ENCODE peak calls at places on chromosomes 13 and 19, in ten cellular contexts. G is stomach, S is transverse colon, F is A549, P is H1, M is tibial nerve, N is upper lobe of left lung, Z is K562, O is ovary, T is SK-N-SH. Q is an unnamed sample.
A peak's percentile ranks its signal among the peaks of the same experiment; 100 is the strongest.

GRCh38 chr13:72983085-72983768 is 75.6 kb upstream of the KLF5 start:
- DNase-seq in P (no peak), G (peak; percentile 34), N (no peak), S (peak; percentile 45), T (no peak), O (no peak), Z (no peak), F (no peak), M (no peak), Q (no peak)

GRCh38 chr13:113927661-113928581 is 46.0 kb downstream of the C13orf46 start:
- DNase-seq in T (no peak), N (peak; percentile 81), G (peak; percentile 32), O (no peak), P (no peak), S (peak; percentile 37), Z (no peak), F (no peak), M (peak; percentile 60), Q (peak; percentile 90)

GRCh38 chr19:31541396-31541795 is 192.2 kb upstream of the TSHZ3 start:
- DNase-seq in N (no peak), F (no peak), S (no peak), Z (no peak), O (no peak), P (no peak), M (no peak), T (no peak), G (no peak), Q (no peak)

GRCh38 chr13:104553156-104553555 is 1486.9 kb upstream of the SLC10A2 start:
- DNase-seq in F (no peak), O (no peak), N (no peak), T (no peak), P (no peak), G (no peak), S (no peak), M (no peak), Z (no peak), Q (no peak)

GRCh38 chr13:38350114-38350617 is 515 bp downstream of the UFM1 start:
- DNase-seq in O (peak; percentile 58), F (peak; percentile 44), G (peak; percentile 74), M (peak; percentile 21), T (peak; percentile 41), Z (peak; percentile 39), P (peak; percentile 59), S (peak; percentile 70), N (peak; percentile 43), Q (peak; percentile 85)

GRCh38 chr13:52048516-52048915 is 24.0 kb downstream of the UTP14C start:
- DNase-seq in G (no peak), T (no peak), Z (no peak), P (no peak), N (no peak), S (no peak), M (no peak), O (no peak), F (no peak), Q (no peak)

GRCh38 chr19:40907968-40908735 is 26.1 kb upstream of the CYP2A7 start:
- DNase-seq in M (no peak), Z (peak; percentile 73), F (no peak), S (no peak), N (peak; percentile 85), P (peak; percentile 81), O (peak; percentile 65), T (no peak), G (no peak), Q (no peak)

GRCh38 chr19:19040417-19040816 is 7.0 kb downstream of the ARMC6 start:
- DNase-seq in G (peak; percentile 85), N (no peak), S (peak; percentile 35), T (no peak), O (no peak), Z (no peak), M (peak; percentile 38), F (peak; percentile 69), P (no peak), Q (no peak)

GRCh38 chr13:30933334-30933681 is 852 bp downstream of the TEX26 start:
- DNase-seq in P (no peak), O (no peak), G (no peak), T (no peak), M (no peak), S (no peak), N (no peak), Z (no peak), F (no peak), Q (no peak)

GRCh38 chr19:45071969-45072790 is 4.1 kb downstream of the ZNF296 start:
- DNase-seq in P (peak; percentile 60), F (no peak), Z (no peak), N (peak; percentile 82), G (peak; percentile 78), M (no peak), O (no peak), S (no peak), T (no peak), Q (no peak)

GRCh38 chr13:37617162-37617561 is 18.6 kb upstream of the POSTN start:
- DNase-seq in F (peak; percentile 35), P (no peak), M (no peak), S (no peak), N (no peak), T (no peak), Z (no peak), G (no peak), O (no peak), Q (no peak)

GRCh38 chr19:56699552-56699951 is 28.0 kb upstream of the ZNF835 start:
- DNase-seq in F (no peak), S (no peak), P (no peak), T (no peak), O (no peak), G (no peak), Z (no peak), N (no peak), M (no peak), Q (no peak)

GRCh38 chr13:30033681-30034447 is 183.4 kb upstream of the UBL3 start:
- DNase-seq in Z (no peak), N (no peak), G (no peak), P (no peak), T (no peak), F (peak; percentile 29), O (no peak), M (no peak), S (no peak), Q (no peak)

GRCh38 chr13:99656843-99657506 is 155.7 kb downstream of the TM9SF2 start:
- DNase-seq in P (no peak), F (peak; percentile 8), Z (no peak), N (no peak), T (no peak), M (no peak), S (no peak), O (no peak), G (no peak), Q (no peak)

GRCh38 chr19:38224014-38224862 is at the start of gene DPF1:
- DNase-seq in O (no peak), S (peak; percentile 24), F (peak; percentile 92), Z (peak; percentile 96), G (peak; percentile 34), N (peak; percentile 91), M (no peak), T (peak; percentile 99), P (peak; percentile 94), Q (no peak)

DNA sequence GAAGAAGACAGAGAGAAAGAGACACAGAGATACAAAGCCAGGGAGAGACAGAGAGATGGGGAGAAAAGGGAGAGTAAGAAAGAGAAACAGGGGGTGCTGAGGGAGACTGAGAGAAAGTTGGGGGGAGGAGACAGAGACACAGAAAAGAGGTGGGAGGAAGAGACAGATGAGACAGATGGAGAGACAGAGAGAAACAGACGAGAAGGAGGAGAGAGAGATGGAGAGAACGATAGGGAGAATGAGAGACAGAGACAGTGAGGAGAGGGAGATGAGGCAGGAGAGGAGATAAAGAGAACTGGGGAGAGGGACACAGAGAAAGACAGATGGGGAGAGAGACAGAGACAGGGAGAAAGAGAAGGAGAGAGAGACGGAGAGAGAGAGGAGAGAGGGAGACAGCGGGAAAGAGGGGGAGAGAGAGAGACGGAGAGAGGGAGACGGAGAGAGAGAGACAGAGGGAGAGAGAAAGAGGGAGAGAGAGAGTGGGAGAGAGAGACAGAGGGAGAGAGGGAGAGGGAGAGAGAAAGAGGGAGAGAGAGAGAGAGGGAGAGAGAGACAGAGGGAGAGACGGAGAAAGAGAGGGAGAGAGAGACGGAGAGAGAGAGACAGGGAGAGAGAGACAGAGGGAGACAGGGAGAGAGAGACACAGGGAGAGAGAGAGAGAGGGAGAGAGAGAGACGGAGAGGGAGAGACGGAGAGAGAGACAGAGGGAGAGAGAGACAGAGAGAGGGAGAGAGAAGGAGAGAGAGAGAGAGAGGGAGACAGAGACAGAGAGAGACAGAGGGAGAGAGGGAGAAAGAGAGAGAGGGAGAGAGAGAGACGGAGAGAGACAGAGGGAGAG is 12.6 kb downstream of the JOSD2 start:
- DNase-seq in P (no peak), O (no peak), S (no peak), N (no peak), M (no peak), F (no peak), T (no peak), Z (no peak), G (no peak), Q (no peak)
- H3K4me3 ChIP-seq in P (no peak overlapping the region), O (no peak overlapping the region), S (no peak overlapping the region), N (no peak overlapping the region), M (no peak overlapping the region), F (no peak overlapping the region), T (no peak overlapping the region), Z (no peak overlapping the region), G (no peak overlapping the region), Q (no peak overlapping the region)

GRCh38 chr13:19817106-19817505 is 34.4 kb upstream of the PSPC1 start:
- DNase-seq in O (no peak), P (no peak), N (no peak), T (no peak), M (no peak), F (no peak), Z (no peak), S (no peak), G (no peak), Q (no peak)
- TF ChIP-seq EP300 in O (no peak), P (no peak), N (no peak), T (no peak), M (no peak), F (no peak), Z (no peak), S (no peak), G (no peak), Q (no peak)

GRCh38 chr19:13507053-13507611 is 853 bp upstream of the CACNA1A start:
- DNase-seq in M (no peak), G (no peak), O (no peak), S (no peak), F (no peak), N (peak; percentile 23), Z (no peak), P (peak; percentile 59), T (no peak), Q (no peak)
- H3K4me3 ChIP-seq in M (no peak overlapping the region), G (no peak overlapping the region), O (no peak overlapping the region), S (no peak overlapping the region), F (no peak overlapping the region), N (no peak overlapping the region), Z (no peak overlapping the region), P (peak overlapping the region; percentile 62), T (no peak overlapping the region), Q (no peak overlapping the region)

DNA sequence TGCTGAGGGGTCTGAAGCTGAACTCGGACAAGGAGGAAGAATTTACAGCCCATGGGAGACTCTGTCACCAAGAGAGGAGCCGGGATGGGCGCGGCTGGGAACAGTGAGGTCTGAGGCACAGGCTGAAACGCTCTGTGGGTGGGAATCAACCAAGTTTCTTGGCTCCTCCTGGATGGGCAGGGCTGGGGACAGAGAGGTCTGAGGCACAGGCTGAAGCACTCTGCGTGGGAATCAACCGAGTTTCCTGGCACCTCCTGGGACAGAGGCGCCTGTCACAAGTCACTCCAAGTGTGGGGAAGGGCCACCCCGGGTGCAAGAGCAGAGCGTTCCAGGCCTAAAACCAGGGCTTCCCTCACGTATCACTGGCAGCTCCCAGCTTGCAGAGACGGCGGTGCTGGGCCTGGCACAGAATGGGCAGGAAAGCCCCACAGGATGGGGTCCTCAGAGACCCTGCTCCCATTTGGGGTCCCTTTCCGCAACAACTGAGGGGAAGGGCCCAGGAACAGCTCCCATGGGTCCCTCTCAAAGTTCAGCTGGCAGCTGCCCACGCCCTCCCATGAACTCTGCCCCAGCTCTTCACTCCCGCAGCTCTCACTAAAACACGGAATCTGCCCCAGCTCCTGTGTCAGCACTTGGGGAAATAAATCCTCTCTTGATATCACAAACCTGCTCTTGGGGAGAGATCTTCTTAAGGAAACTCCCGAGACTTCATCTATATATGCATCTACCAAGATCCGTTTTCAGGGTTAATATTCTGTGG is 18.5 kb downstream of the AP3D1 start:
- DNase-seq in Z (no peak), P (no peak), F (no peak), T (no peak), G (no peak), O (no peak), S (no peak), N (no peak), M (no peak), Q (no peak)
- TF ChIP-seq EP300 in Z (no peak), P (no peak), F (no peak), T (no peak), G (no peak), O (no peak), S (no peak), N (no peak), M (no peak), Q (no peak)

Q was measured in suprapubic skin.